ENCODE peak calls at places on chromosomes 13 and 19, in eight cellular contexts. One of them, this sample, is unnamed. For H3K36me3, the result is how much of the 10 kb centered on the place peaks cover.

GRCh38 chr19:49210108-49210900 is 52.7 kb downstream of the TRPM4 start:
- DNase-seq in hepatocyte: peak
- DNase-seq in neural progenitor cell: peak
- DNase-seq in MM.1S: no peak
- DNase-seq in PC-3: peak
- DNase-seq in SK-N-SH: peak
- DNase-seq in OCI-LY7: peak
- DNase-seq in HCT116: no peak
- DNase-seq in this sample: peak

GRCh38 chr13:50942630-50943311 is 33.2 kb downstream of the RNASEH2B start:
- DNase-seq in hepatocyte: no peak
- DNase-seq in neural progenitor cell: no peak
- DNase-seq in MM.1S: no peak
- DNase-seq in PC-3: no peak
- DNase-seq in SK-N-SH: no peak
- DNase-seq in OCI-LY7: no peak
- DNase-seq in HCT116: no peak
- DNase-seq in this sample: peak

GRCh38 chr13:95781016-95781415 is 104.1 kb downstream of the DNAJC3 start:
- DNase-seq in hepatocyte: no peak
- DNase-seq in neural progenitor cell: no peak
- DNase-seq in MM.1S: no peak
- DNase-seq in PC-3: no peak
- DNase-seq in SK-N-SH: no peak
- DNase-seq in OCI-LY7: no peak
- DNase-seq in HCT116: no peak
- DNase-seq in this sample: no peak

GRCh38 chr13:107553838-107554237 is 661.5 kb downstream of the LIG4 start:
- DNase-seq in hepatocyte: no peak
- DNase-seq in neural progenitor cell: peak
- DNase-seq in MM.1S: no peak
- DNase-seq in PC-3: peak
- DNase-seq in SK-N-SH: peak
- DNase-seq in OCI-LY7: no peak
- DNase-seq in HCT116: no peak
- DNase-seq in this sample: no peak

GRCh38 chr19:1827566-1828278 is 15.6 kb upstream of the ATP8B3 start:
- DNase-seq in hepatocyte: no peak
- DNase-seq in neural progenitor cell: no peak
- DNase-seq in MM.1S: no peak
- DNase-seq in PC-3: no peak
- DNase-seq in SK-N-SH: no peak
- DNase-seq in OCI-LY7: no peak
- DNase-seq in HCT116: no peak
- DNase-seq in this sample: no peak

GRCh38 chr13:62212246-62212645 is 796.6 kb upstream of the PCDH20 start:
- DNase-seq in hepatocyte: no peak
- DNase-seq in neural progenitor cell: no peak
- DNase-seq in MM.1S: no peak
- DNase-seq in PC-3: no peak
- DNase-seq in SK-N-SH: no peak
- DNase-seq in OCI-LY7: no peak
- DNase-seq in HCT116: no peak
- DNase-seq in this sample: peak

GRCh38 chr13:50908371-50908770 is 1.2 kb upstream of the RNASEH2B start:
- DNase-seq in hepatocyte: no peak
- DNase-seq in neural progenitor cell: no peak
- DNase-seq in MM.1S: peak
- DNase-seq in PC-3: no peak
- DNase-seq in SK-N-SH: no peak
- DNase-seq in OCI-LY7: peak
- DNase-seq in HCT116: no peak
- DNase-seq in this sample: no peak

GRCh38 chr13:51435002-51435578 is 17.7 kb downstream of the INTS6 start:
- DNase-seq in hepatocyte: peak
- DNase-seq in neural progenitor cell: no peak
- DNase-seq in MM.1S: no peak
- DNase-seq in PC-3: peak
- DNase-seq in SK-N-SH: peak
- DNase-seq in OCI-LY7: peak
- DNase-seq in HCT116: no peak
- DNase-seq in this sample: peak

GRCh38 chr13:73704587-73704986 is 429.6 kb downstream of the KLF12 start:
- DNase-seq in hepatocyte: no peak
- DNase-seq in neural progenitor cell: peak
- DNase-seq in MM.1S: peak
- DNase-seq in PC-3: no peak
- DNase-seq in SK-N-SH: no peak
- DNase-seq in OCI-LY7: no peak
- DNase-seq in HCT116: no peak
- DNase-seq in this sample: no peak

GRCh38 chr13:98729526-98730057 is 22.9 kb downstream of the SLC15A1 start:
- DNase-seq in hepatocyte: no peak
- DNase-seq in neural progenitor cell: no peak
- DNase-seq in MM.1S: no peak
- DNase-seq in PC-3: no peak
- DNase-seq in SK-N-SH: no peak
- DNase-seq in OCI-LY7: no peak
- DNase-seq in HCT116: no peak
- DNase-seq in this sample: no peak

GRCh38 chr13:113813749-113814434 is 50.0 kb downstream of the GAS6 start:
- DNase-seq in hepatocyte: no peak
- DNase-seq in neural progenitor cell: no peak
- DNase-seq in MM.1S: no peak
- DNase-seq in PC-3: no peak
- DNase-seq in SK-N-SH: no peak
- DNase-seq in OCI-LY7: no peak
- DNase-seq in HCT116: no peak
- DNase-seq in this sample: no peak

GRCh38 chr13:50357586-50358118 is 342.4 kb downstream of the KCNRG start:
- DNase-seq in hepatocyte: peak
- DNase-seq in neural progenitor cell: no peak
- DNase-seq in MM.1S: no peak
- DNase-seq in PC-3: peak
- DNase-seq in SK-N-SH: no peak
- DNase-seq in OCI-LY7: no peak
- DNase-seq in HCT116: no peak
- DNase-seq in this sample: no peak

GRCh38 chr13:29568731-29569130 is 26.8 kb downstream of the SLC7A1 start:
- DNase-seq in hepatocyte: no peak
- DNase-seq in neural progenitor cell: no peak
- DNase-seq in MM.1S: no peak
- DNase-seq in PC-3: no peak
- DNase-seq in SK-N-SH: no peak
- DNase-seq in OCI-LY7: no peak
- DNase-seq in HCT116: no peak
- DNase-seq in this sample: no peak

GRCh38 chr19:49335071-49335783 is at the start of gene CD37:
- DNase-seq in hepatocyte: no peak
- DNase-seq in neural progenitor cell: no peak
- DNase-seq in MM.1S: no peak
- DNase-seq in PC-3: no peak
- DNase-seq in SK-N-SH: no peak
- DNase-seq in OCI-LY7: peak
- DNase-seq in HCT116: no peak
- DNase-seq in this sample: no peak

GRCh38 chr13:108676620-108677019 is 47.2 kb downstream of the MYO16 start:
- DNase-seq in hepatocyte: no peak
- DNase-seq in neural progenitor cell: no peak
- DNase-seq in MM.1S: no peak
- DNase-seq in PC-3: no peak
- DNase-seq in SK-N-SH: no peak
- DNase-seq in OCI-LY7: no peak
- DNase-seq in HCT116: no peak
- DNase-seq in this sample: peak

GRCh38 chr13:33869005-33869404 is 51.1 kb downstream of the RFC3 start:
- DNase-seq in hepatocyte: no peak
- DNase-seq in neural progenitor cell: no peak
- DNase-seq in MM.1S: no peak
- DNase-seq in PC-3: no peak
- DNase-seq in SK-N-SH: no peak
- DNase-seq in OCI-LY7: no peak
- DNase-seq in HCT116: no peak
- DNase-seq in this sample: no peak

GRCh38 chr13:111322001-111322915 is 1.8 kb downstream of the TEX29 start:
- DNase-seq in hepatocyte: no peak
- DNase-seq in neural progenitor cell: no peak
- DNase-seq in MM.1S: no peak
- DNase-seq in PC-3: no peak
- DNase-seq in SK-N-SH: no peak
- DNase-seq in OCI-LY7: no peak
- DNase-seq in HCT116: no peak
- DNase-seq in this sample: no peak

GRCh38 chr19:38392707-38393308 is 4.3 kb downstream of the SPRED3 start:
- DNase-seq in hepatocyte: peak
- DNase-seq in neural progenitor cell: no peak
- DNase-seq in MM.1S: no peak
- DNase-seq in PC-3: peak
- DNase-seq in SK-N-SH: no peak
- DNase-seq in OCI-LY7: no peak
- DNase-seq in HCT116: no peak
- DNase-seq in this sample: no peak

GRCh38 chr19:30320466-30320865 is 51.7 kb upstream of the ZNF536 start:
- DNase-seq in hepatocyte: no peak
- DNase-seq in neural progenitor cell: no peak
- DNase-seq in MM.1S: no peak
- DNase-seq in PC-3: no peak
- DNase-seq in SK-N-SH: no peak
- DNase-seq in OCI-LY7: no peak
- DNase-seq in HCT116: no peak
- DNase-seq in this sample: no peak

GRCh38 chr13:98476106-98476505 is 100.8 kb downstream of the STK24 start:
- DNase-seq in hepatocyte: no peak
- DNase-seq in neural progenitor cell: peak
- DNase-seq in MM.1S: no peak
- DNase-seq in PC-3: no peak
- DNase-seq in SK-N-SH: peak
- DNase-seq in OCI-LY7: no peak
- DNase-seq in HCT116: no peak
- DNase-seq in this sample: peak

GRCh38 chr19:13356185-13356584 is 150.1 kb downstream of the CACNA1A start:
- DNase-seq in hepatocyte: no peak
- DNase-seq in neural progenitor cell: no peak
- DNase-seq in MM.1S: no peak
- DNase-seq in PC-3: no peak
- DNase-seq in SK-N-SH: no peak
- DNase-seq in OCI-LY7: no peak
- DNase-seq in HCT116: no peak
- DNase-seq in this sample: no peak

GRCh38 chr19:13355356-13355755 is 150.9 kb downstream of the CACNA1A start:
- DNase-seq in hepatocyte: no peak
- DNase-seq in neural progenitor cell: no peak
- DNase-seq in MM.1S: no peak
- DNase-seq in PC-3: no peak
- DNase-seq in SK-N-SH: no peak
- DNase-seq in OCI-LY7: no peak
- DNase-seq in HCT116: no peak
- DNase-seq in this sample: no peak

GRCh38 chr19:13350761-13351160 is 155.5 kb downstream of the CACNA1A start:
- DNase-seq in hepatocyte: no peak
- DNase-seq in neural progenitor cell: no peak
- DNase-seq in MM.1S: no peak
- DNase-seq in PC-3: no peak
- DNase-seq in SK-N-SH: no peak
- DNase-seq in OCI-LY7: no peak
- DNase-seq in HCT116: no peak
- DNase-seq in this sample: no peak

GRCh38 chr19:13356686-13357280 is 149.5 kb downstream of the CACNA1A start:
- DNase-seq in hepatocyte: no peak
- DNase-seq in neural progenitor cell: no peak
- DNase-seq in MM.1S: no peak
- DNase-seq in PC-3: no peak
- DNase-seq in SK-N-SH: no peak
- DNase-seq in OCI-LY7: no peak
- DNase-seq in HCT116: no peak
- DNase-seq in this sample: no peak

GRCh38 chr19:13353625-13354024 is 152.7 kb downstream of the CACNA1A start:
- DNase-seq in hepatocyte: no peak
- DNase-seq in neural progenitor cell: no peak
- DNase-seq in MM.1S: no peak
- DNase-seq in PC-3: no peak
- DNase-seq in SK-N-SH: no peak
- DNase-seq in OCI-LY7: no peak
- DNase-seq in HCT116: no peak
- DNase-seq in this sample: no peak
- TF ChIP-seq EZH2phosphoT487 in hepatocyte: no peak
- TF ChIP-seq EZH2phosphoT487 in neural progenitor cell: no peak
- TF ChIP-seq EZH2phosphoT487 in MM.1S: no peak
- TF ChIP-seq EZH2phosphoT487 in PC-3: no peak
- TF ChIP-seq EZH2phosphoT487 in SK-N-SH: no peak
- TF ChIP-seq EZH2phosphoT487 in OCI-LY7: no peak
- TF ChIP-seq EZH2phosphoT487 in HCT116: no peak
- TF ChIP-seq EZH2phosphoT487 in this sample: no peak

DNA sequence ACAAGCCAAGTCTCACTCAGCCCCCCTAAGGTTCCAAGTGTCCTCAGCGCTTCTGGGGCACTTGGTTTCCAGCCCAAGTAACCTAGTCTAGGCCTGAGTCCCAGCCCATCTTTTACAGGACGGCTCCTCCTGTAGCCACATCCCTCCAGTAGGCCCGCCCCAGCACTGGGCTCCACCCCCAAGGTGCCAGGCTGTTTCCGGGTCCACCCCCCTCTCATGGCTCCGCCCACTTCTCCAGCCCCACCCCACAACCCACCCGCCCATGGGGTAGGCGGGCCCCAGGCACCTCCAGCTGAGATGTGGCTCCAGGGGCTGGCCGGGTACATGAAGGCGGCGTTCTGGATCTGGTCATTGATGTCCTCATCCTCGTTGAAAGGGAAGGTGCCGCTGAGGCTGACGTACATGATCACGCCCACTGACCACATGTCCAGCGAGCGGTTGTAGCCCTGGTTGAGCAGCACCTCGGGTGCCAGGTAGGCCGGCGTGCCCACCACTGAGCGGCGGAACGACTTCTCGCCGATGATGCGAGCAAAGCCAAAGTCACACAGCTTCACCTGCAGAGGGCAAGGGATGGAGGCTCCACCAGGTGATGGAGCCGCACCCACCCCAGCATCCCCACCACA is 17.2 kb upstream of the DACT3 start:
- DNase-seq in hepatocyte: no peak
- DNase-seq in neural progenitor cell: peak
- DNase-seq in MM.1S: no peak
- DNase-seq in PC-3: peak
- DNase-seq in SK-N-SH: peak
- DNase-seq in OCI-LY7: peak
- DNase-seq in HCT116: peak
- DNase-seq in this sample: peak
- H3K36me3 ChIP-seq in hepatocyte: under half
- H3K36me3 ChIP-seq in neural progenitor cell: under half
- H3K36me3 ChIP-seq in MM.1S: under half
- H3K36me3 ChIP-seq in PC-3: under half
- H3K36me3 ChIP-seq in SK-N-SH: under half
- H3K36me3 ChIP-seq in OCI-LY7: half or more
- H3K36me3 ChIP-seq in HCT116: under half
- H3K36me3 ChIP-seq in this sample: under half

GRCh38 chr19:35017507-35017906 is 12.8 kb upstream of the SCN1B start:
- DNase-seq in hepatocyte: no peak
- DNase-seq in neural progenitor cell: no peak
- DNase-seq in MM.1S: no peak
- DNase-seq in PC-3: no peak
- DNase-seq in SK-N-SH: no peak
- DNase-seq in OCI-LY7: no peak
- DNase-seq in HCT116: no peak
- DNase-seq in this sample: no peak
- TF ChIP-seq EZH2phosphoT487 in hepatocyte: no peak
- TF ChIP-seq EZH2phosphoT487 in neural progenitor cell: no peak
- TF ChIP-seq EZH2phosphoT487 in MM.1S: no peak
- TF ChIP-seq EZH2phosphoT487 in PC-3: no peak
- TF ChIP-seq EZH2phosphoT487 in SK-N-SH: no peak
- TF ChIP-seq EZH2phosphoT487 in OCI-LY7: no peak
- TF ChIP-seq EZH2phosphoT487 in HCT116: no peak
- TF ChIP-seq EZH2phosphoT487 in this sample: no peak

GRCh38 chr19:35734273-35734672 is 8.0 kb downstream of the IGFLR1 start:
- DNase-seq in hepatocyte: no peak
- DNase-seq in neural progenitor cell: no peak
- DNase-seq in MM.1S: no peak
- DNase-seq in PC-3: no peak
- DNase-seq in SK-N-SH: no peak
- DNase-seq in OCI-LY7: no peak
- DNase-seq in HCT116: no peak
- DNase-seq in this sample: no peak
- H3K36me3 ChIP-seq in hepatocyte: under half
- H3K36me3 ChIP-seq in neural progenitor cell: under half
- H3K36me3 ChIP-seq in MM.1S: under half
- H3K36me3 ChIP-seq in PC-3: under half
- H3K36me3 ChIP-seq in SK-N-SH: half or more
- H3K36me3 ChIP-seq in OCI-LY7: half or more
- H3K36me3 ChIP-seq in HCT116: under half
- H3K36me3 ChIP-seq in this sample: under half